ENCODE peak calls at places on chromosomes 2 and 18, in ten cellular contexts. Y is CD4-positive, alpha-beta memory T cell; A is H9; D is heart left ventricle; P is left ventricle myocardium inferior; I is PC-9; S is tibial artery; X is HAP-1; U is thyroid gland; B is IMR-90. N is an unnamed sample.

GRCh38 chr2:42250925-42251324 is 81.8 kb downstream of the EML4 start:
- DNase-seq in Y (no peak), A (no peak), D (no peak), P (no peak), I (no peak), S (no peak), X (no peak), U (no peak), B (no peak), N (no peak)

GRCh38 chr18:46096651-46097300 is 1.3 kb downstream of the ATP5F1A start:
- DNase-seq in Y (no peak), A (no peak), D (no peak), P (no peak), I (no peak), S (no peak), X (no peak), U (peak; percentile 21), B (no peak), N (no peak)

GRCh38 chr2:170822292-170822884 is 5.7 kb downstream of the GAD1 start:
- DNase-seq in Y (no peak), A (peak; percentile 69), D (no peak), P (no peak), I (no peak), S (no peak), X (no peak), U (no peak), B (no peak), N (no peak)

GRCh38 chr2:181978351-181979150 is 7.1 kb upstream of the PPP1R1C start:
- DNase-seq in Y (no peak), A (no peak), D (no peak), P (no peak), I (no peak), S (no peak), X (no peak), U (no peak), B (peak; percentile 62), N (no peak)

GRCh38 chr2:63764630-63765029 is 77.1 kb upstream of the UGP2 start:
- DNase-seq in Y (no peak), A (no peak), D (no peak), P (no peak), I (no peak), S (no peak), X (peak; percentile 25), U (no peak), B (no peak), N (no peak)

GRCh38 chr2:188666503-188666902 is 307.7 kb upstream of the COL3A1 start:
- DNase-seq in Y (no peak), A (no peak), D (no peak), P (no peak), I (no peak), S (no peak), X (no peak), U (no peak), B (no peak), N (no peak)

GRCh38 chr2:1557467-1557820 is 144.2 kb downstream of the TPO start:
- DNase-seq in Y (no peak), A (no peak), D (no peak), P (no peak), I (no peak), S (no peak), X (no peak), U (no peak), B (no peak), N (no peak)

GRCh38 chr18:56851774-56852173 is 200.6 kb downstream of the WDR7 start:
- DNase-seq in Y (no peak), A (no peak), D (no peak), P (no peak), I (no peak), S (no peak), X (no peak), U (no peak), B (no peak), N (no peak)

GRCh38 chr2:159921752-159922404 is 123.9 kb upstream of the CD302 start:
- DNase-seq in Y (peak; percentile 58), A (peak; percentile 95), D (peak; percentile 84), P (peak; percentile 76), I (no peak), S (peak; percentile 80), X (peak; percentile 76), U (peak; percentile 85), B (peak; percentile 35), N (peak; percentile 63)

GRCh38 chr2:231058761-231059550 is 2.3 kb downstream of the PSMD1 start:
- DNase-seq in Y (no peak), A (no peak), D (no peak), P (no peak), I (no peak), S (no peak), X (no peak), U (no peak), B (peak; percentile 22), N (no peak)

GRCh38 chr18:35331367-35332087 is 12.7 kb downstream of the ZNF24 start:
- DNase-seq in Y (no peak), A (no peak), D (no peak), P (no peak), I (no peak), S (no peak), X (no peak), U (no peak), B (no peak), N (no peak)

GRCh38 chr18:35337256-35337655 is 7.0 kb downstream of the ZNF24 start:
- DNase-seq in Y (no peak), A (no peak), D (no peak), P (no peak), I (no peak), S (no peak), X (no peak), U (no peak), B (no peak), N (no peak)

GRCh38 chr18:35335861-35336260 is 8.4 kb downstream of the ZNF24 start:
- DNase-seq in Y (no peak), A (no peak), D (no peak), P (no peak), I (no peak), S (no peak), X (no peak), U (peak; percentile 65), B (no peak), N (no peak)

GRCh38 chr18:35334821-35335220 is 9.4 kb downstream of the ZNF24 start:
- DNase-seq in Y (no peak), A (no peak), D (no peak), P (no peak), I (no peak), S (no peak), X (no peak), U (no peak), B (peak; percentile 65), N (no peak)

GRCh38 chr18:35334183-35334582 is 10.0 kb downstream of the ZNF24 start:
- DNase-seq in Y (no peak), A (no peak), D (no peak), P (no peak), I (no peak), S (no peak), X (no peak), U (no peak), B (no peak), N (no peak)
- H3K9me3 ChIP-seq in Y (no peaks in the 10 kb centered on the region), A (no peaks in the 10 kb centered on the region), D (no peaks in the 10 kb centered on the region), P (no peaks in the 10 kb centered on the region), I (no peaks in the 10 kb centered on the region), S (no peaks in the 10 kb centered on the region), X (no peaks in the 10 kb centered on the region), U (no peaks in the 10 kb centered on the region), B (no peaks in the 10 kb centered on the region), N (no peaks in the 10 kb centered on the region)

DNA sequence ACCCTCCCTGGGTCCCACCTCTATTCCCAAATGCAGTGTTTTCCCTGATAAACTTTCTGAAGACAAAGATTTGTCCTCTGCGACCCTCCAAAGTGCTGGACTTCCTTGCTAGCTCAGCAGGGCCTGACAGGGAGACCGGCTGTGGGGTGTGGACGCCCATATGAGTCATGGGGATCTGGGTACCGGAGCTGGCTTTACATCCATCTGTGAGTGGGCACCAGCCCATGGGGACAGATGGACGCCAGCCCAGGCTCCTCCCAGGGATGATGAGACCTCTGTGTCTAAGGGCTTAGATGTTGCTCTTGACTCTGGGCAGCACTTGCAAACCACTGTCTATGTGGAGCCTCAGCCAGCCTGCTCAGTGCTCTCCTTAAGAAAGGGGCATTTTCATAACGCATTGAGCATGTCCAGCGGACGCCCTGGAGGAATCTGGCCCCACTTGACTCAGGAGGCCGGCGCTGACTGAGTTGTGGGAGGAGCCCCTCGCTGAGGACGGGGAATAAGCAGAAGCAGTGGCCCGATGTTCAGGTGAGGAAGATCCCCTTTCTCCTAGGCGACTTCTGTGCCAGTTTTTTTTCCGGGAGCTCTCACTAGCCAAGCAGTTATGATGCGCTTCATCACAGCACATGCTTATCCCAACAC is 229.4 kb upstream of the MYT1L start:
- DNase-seq in Y (no peak), A (no peak), D (no peak), P (no peak), I (no peak), S (peak; percentile 53), X (no peak), U (peak; percentile 79), B (no peak), N (no peak)
- H3K9me3 ChIP-seq in Y (no peaks in the 10 kb centered on the region), A (no peaks in the 10 kb centered on the region), D (no peaks in the 10 kb centered on the region), P (no peaks in the 10 kb centered on the region), I (no peaks in the 10 kb centered on the region), S (no peaks in the 10 kb centered on the region), X (no peaks in the 10 kb centered on the region), U (no peaks in the 10 kb centered on the region), B (peaks cover 59% of the 10 kb centered on the region), N (no peaks in the 10 kb centered on the region)

GRCh38 chr2:233275223-233275622 is 23.8 kb downstream of the ATG16L1 start:
- DNase-seq in Y (no peak), A (no peak), D (no peak), P (no peak), I (no peak), S (no peak), X (no peak), U (no peak), B (no peak), N (no peak)
- H3K9me3 ChIP-seq in Y (no peaks in the 10 kb centered on the region), A (no peaks in the 10 kb centered on the region), D (no peaks in the 10 kb centered on the region), P (no peaks in the 10 kb centered on the region), I (no peaks in the 10 kb centered on the region), S (no peaks in the 10 kb centered on the region), X (no peaks in the 10 kb centered on the region), U (no peaks in the 10 kb centered on the region), B (no peaks in the 10 kb centered on the region), N (no peaks in the 10 kb centered on the region)

GRCh38 chr18:65415167-65415566 is 335.6 kb upstream of the CDH7 start:
- DNase-seq in Y (no peak), A (no peak), D (no peak), P (no peak), I (peak; percentile 0), S (no peak), X (no peak), U (no peak), B (no peak), N (no peak)

GRCh38 chr18:65403534-65403933 is 347.3 kb upstream of the CDH7 start:
- DNase-seq in Y (no peak), A (no peak), D (no peak), P (no peak), I (no peak), S (no peak), X (no peak), U (no peak), B (no peak), N (no peak)

GRCh38 chr18:65409266-65409665 is 341.5 kb upstream of the CDH7 start:
- DNase-seq in Y (no peak), A (no peak), D (no peak), P (no peak), I (no peak), S (no peak), X (no peak), U (no peak), B (no peak), N (no peak)
- H3K9me3 ChIP-seq in Y (no peaks in the 10 kb centered on the region), A (no peaks in the 10 kb centered on the region), D (no peaks in the 10 kb centered on the region), P (no peaks in the 10 kb centered on the region), I (no peaks in the 10 kb centered on the region), S (no peaks in the 10 kb centered on the region), X (no peaks in the 10 kb centered on the region), U (no peaks in the 10 kb centered on the region), B (peaks cover 4% of the 10 kb centered on the region), N (no peaks in the 10 kb centered on the region)

GRCh38 chr2:15112216-15112615 is 448.9 kb downstream of the NBAS start:
- DNase-seq in Y (no peak), A (no peak), D (no peak), P (no peak), I (no peak), S (no peak), X (no peak), U (no peak), B (peak; percentile 56), N (no peak)
- H3K9me3 ChIP-seq in Y (no peaks in the 10 kb centered on the region), A (no peaks in the 10 kb centered on the region), D (peaks cover 17% of the 10 kb centered on the region), P (peaks cover 62% of the 10 kb centered on the region), I (no peaks in the 10 kb centered on the region), S (peaks cover 20% of the 10 kb centered on the region), X (no peaks in the 10 kb centered on the region), U (no peaks in the 10 kb centered on the region), B (peaks cover 4% of the 10 kb centered on the region), N (peaks cover 8% of the 10 kb centered on the region)

N was measured in T-helper 17 cell.